ENCODE peak calls at places on chromosomes 16 and 17, in four cellular contexts. I is naive B cell, Y is occipital lobe, B is kidney tubule cell. P is an unnamed sample.

GRCh38 chr16:11063432-11064201 is 119.3 kb downstream of the CLEC16A start:
- DNase-seq in I (no peak), Y (no peak), B (peak), P (no peak)

GRCh38 chr16:69371564-69371963 is 14.2 kb downstream of the TERF2 start:
- DNase-seq in I (peak), Y (no peak), B (no peak), P (no peak)

GRCh38 chr16:81994485-81994884 is 16.8 kb downstream of the SDR42E1 start:
- DNase-seq in I (no peak), Y (no peak), B (no peak), P (no peak)

GRCh38 chr16:24775455-24775854 is 46.0 kb downstream of the TNRC6A start:
- DNase-seq in I (no peak), Y (no peak), B (no peak), P (no peak)

GRCh38 chr16:15996432-15997109 is 47.2 kb downstream of the ABCC1 start:
- DNase-seq in I (no peak), Y (no peak), B (peak), P (no peak)

GRCh38 chr16:57562066-57562465 is 19.6 kb downstream of the ADGRG5 start:
- DNase-seq in I (no peak), Y (no peak), B (no peak), P (no peak)

GRCh38 chr17:7023576-7024401 is 939 bp downstream of the BCL6B start:
- DNase-seq in I (peak), Y (peak), B (peak), P (peak)

GRCh38 chr16:3087243-3087791 is 11.8 kb downstream of the ZSCAN10 start:
- DNase-seq in I (no peak), Y (no peak), B (no peak), P (no peak)

GRCh38 chr17:61353211-61353610 is 46.4 kb upstream of the TBX2 start:
- DNase-seq in I (no peak), Y (no peak), B (no peak), P (no peak)

GRCh38 chr16:50311891-50312501 is 45.6 kb downstream of the ADCY7 start:
- DNase-seq in I (no peak), Y (no peak), B (no peak), P (no peak)

GRCh38 chr16:78179666-78180065 is 80.2 kb downstream of the WWOX start:
- DNase-seq in I (no peak), Y (no peak), B (no peak), P (no peak)

GRCh38 chr16:24834459-24835335 is 11.1 kb upstream of the SLC5A11 start:
- DNase-seq in I (no peak), Y (no peak), B (peak), P (no peak)

GRCh38 chr17:65041518-65041917 is 15.0 kb downstream of the GNA13 start:
- DNase-seq in I (no peak), Y (no peak), B (peak), P (no peak)

GRCh38 chr16:49700928-49701685 is 154.8 kb downstream of the ZNF423 start:
- DNase-seq in I (no peak), Y (no peak), B (no peak), P (no peak)

GRCh38 chr17:66567234-66568170 is 265.1 kb downstream of the PRKCA start:
- DNase-seq in I (peak), Y (peak), B (peak), P (peak)

GRCh38 chr17:81218459-81218858 is 4.3 kb downstream of the CEP131 start:
- DNase-seq in I (no peak), Y (no peak), B (no peak), P (no peak)